ENCODE peak calls at places on chromosome 19, in six cellular contexts. One of them, this sample, is unnamed.

GRCh38 chr19:12790628-12791344 is 500 bp upstream of the JUNB start:
- DNase-seq in NCI-H2081: no peak
- DNase-seq in WERI-Rb-1: no peak
- DNase-seq in caudate nucleus: no peak
- DNase-seq in AG08396: no peak
- DNase-seq in GM04503: no peak
- DNase-seq in this sample: no peak

GRCh38 chr19:4436231-4436630 is 21.4 kb downstream of the UBXN6 start:
- DNase-seq in caudate nucleus: no peak
- DNase-seq in NCI-H2081: no peak
- DNase-seq in WERI-Rb-1: no peak
- DNase-seq in GM04503: no peak
- DNase-seq in AG08396: peak
- DNase-seq in this sample: no peak

GRCh38 chr19:18541258-18541991 is 1.9 kb downstream of the FKBP8 start:
- DNase-seq in GM04503: no peak
- DNase-seq in caudate nucleus: no peak
- DNase-seq in WERI-Rb-1: no peak
- DNase-seq in NCI-H2081: no peak
- DNase-seq in AG08396: no peak
- DNase-seq in this sample: no peak

GRCh38 chr19:45130888-45131615 is 29.7 kb downstream of the NKPD1 start:
- DNase-seq in WERI-Rb-1: no peak
- DNase-seq in AG08396: no peak
- DNase-seq in NCI-H2081: peak
- DNase-seq in caudate nucleus: peak
- DNase-seq in GM04503: no peak
- DNase-seq in this sample: peak

GRCh38 chr19:56947206-56947605 is 106.7 kb upstream of the PEG3 start:
- DNase-seq in AG08396: no peak
- DNase-seq in WERI-Rb-1: no peak
- DNase-seq in NCI-H2081: no peak
- DNase-seq in caudate nucleus: no peak
- DNase-seq in GM04503: no peak
- DNase-seq in this sample: no peak

GRCh38 chr19:43767316-43767715 is 12.6 kb upstream of the SMG9 start:
- DNase-seq in caudate nucleus: no peak
- DNase-seq in GM04503: no peak
- DNase-seq in WERI-Rb-1: no peak
- DNase-seq in NCI-H2081: no peak
- DNase-seq in AG08396: no peak
- DNase-seq in this sample: no peak

GRCh38 chr19:13881231-13881691 is 4.3 kb downstream of the NANOS3 start:
- DNase-seq in NCI-H2081: no peak
- DNase-seq in caudate nucleus: no peak
- DNase-seq in GM04503: no peak
- DNase-seq in AG08396: no peak
- DNase-seq in WERI-Rb-1: peak
- DNase-seq in this sample: no peak

GRCh38 chr19:12766051-12766521 is 9.3 kb downstream of the HOOK2 start:
- DNase-seq in NCI-H2081: peak
- DNase-seq in GM04503: no peak
- DNase-seq in caudate nucleus: peak
- DNase-seq in WERI-Rb-1: peak
- DNase-seq in AG08396: peak
- DNase-seq in this sample: peak

GRCh38 chr19:4911786-4912672 is 2.7 kb downstream of the UHRF1 start:
- DNase-seq in WERI-Rb-1: peak
- DNase-seq in GM04503: peak
- DNase-seq in NCI-H2081: peak
- DNase-seq in caudate nucleus: peak
- DNase-seq in AG08396: peak
- DNase-seq in this sample: peak

GRCh38 chr19:17796013-17796837 is 1.3 kb downstream of the B3GNT3 start:
- DNase-seq in caudate nucleus: no peak
- DNase-seq in NCI-H2081: no peak
- DNase-seq in WERI-Rb-1: no peak
- DNase-seq in GM04503: no peak
- DNase-seq in AG08396: no peak
- DNase-seq in this sample: no peak

GRCh38 chr19:50358483-50359431 is 6.7 kb downstream of the NAPSA start:
- DNase-seq in GM04503: no peak
- DNase-seq in WERI-Rb-1: no peak
- DNase-seq in NCI-H2081: peak
- DNase-seq in AG08396: peak
- DNase-seq in caudate nucleus: peak
- DNase-seq in this sample: peak

GRCh38 chr19:49890349-49891311 is 6.1 kb downstream of the IL4I1 start:
- DNase-seq in NCI-H2081: peak
- DNase-seq in caudate nucleus: peak
- DNase-seq in AG08396: peak
- DNase-seq in GM04503: no peak
- DNase-seq in WERI-Rb-1: no peak
- DNase-seq in this sample: no peak

GRCh38 chr19:2049741-2050348 is 1.2 kb downstream of the MKNK2 start:
- DNase-seq in caudate nucleus: peak
- DNase-seq in AG08396: peak
- DNase-seq in WERI-Rb-1: no peak
- DNase-seq in NCI-H2081: peak
- DNase-seq in GM04503: peak
- DNase-seq in this sample: peak

GRCh38 chr19:1868971-1869370 is 5.6 kb upstream of the KLF16 start:
- DNase-seq in AG08396: no peak
- DNase-seq in WERI-Rb-1: peak
- DNase-seq in caudate nucleus: no peak
- DNase-seq in NCI-H2081: no peak
- DNase-seq in GM04503: no peak
- DNase-seq in this sample: peak

GRCh38 chr19:5102520-5102919 is 133.6 kb downstream of the KDM4B start:
- DNase-seq in AG08396: no peak
- DNase-seq in NCI-H2081: no peak
- DNase-seq in GM04503: no peak
- DNase-seq in WERI-Rb-1: no peak
- DNase-seq in caudate nucleus: no peak
- DNase-seq in this sample: no peak

GRCh38 chr19:56144396-56144795 is 3.3 kb downstream of the ZNF444 start:
- DNase-seq in WERI-Rb-1: no peak
- DNase-seq in NCI-H2081: no peak
- DNase-seq in AG08396: no peak
- DNase-seq in caudate nucleus: no peak
- DNase-seq in GM04503: no peak
- DNase-seq in this sample: no peak

GRCh38 chr19:7507884-7508283 is 8.0 kb upstream of the ZNF358 start:
- DNase-seq in WERI-Rb-1: peak
- DNase-seq in NCI-H2081: no peak
- DNase-seq in caudate nucleus: peak
- DNase-seq in AG08396: peak
- DNase-seq in GM04503: no peak
- DNase-seq in this sample: peak

GRCh38 chr19:48713041-48713863 is 6.3 kb downstream of the MAMSTR start:
- DNase-seq in GM04503: no peak
- DNase-seq in NCI-H2081: no peak
- DNase-seq in AG08396: no peak
- DNase-seq in caudate nucleus: no peak
- DNase-seq in WERI-Rb-1: peak
- DNase-seq in this sample: peak

GRCh38 chr19:4067396-4068057 is 828 bp upstream of the ZBTB7A start:
- DNase-seq in WERI-Rb-1: peak
- DNase-seq in GM04503: no peak
- DNase-seq in NCI-H2081: no peak
- DNase-seq in caudate nucleus: no peak
- DNase-seq in AG08396: no peak
- DNase-seq in this sample: peak

GRCh38 chr19:20078696-20079095 is 896 bp downstream of the ZNF90 start:
- DNase-seq in WERI-Rb-1: no peak
- DNase-seq in NCI-H2081: no peak
- DNase-seq in AG08396: peak
- DNase-seq in GM04503: peak
- DNase-seq in caudate nucleus: peak
- DNase-seq in this sample: peak

GRCh38 chr19:31300406-31300805 is 48.8 kb downstream of the TSHZ3 start:
- DNase-seq in WERI-Rb-1: no peak
- DNase-seq in caudate nucleus: no peak
- DNase-seq in GM04503: no peak
- DNase-seq in AG08396: no peak
- DNase-seq in NCI-H2081: no peak
- DNase-seq in this sample: no peak

GRCh38 chr19:8212916-8213315 is 3.7 kb downstream of the CERS4 start:
- DNase-seq in GM04503: no peak
- DNase-seq in WERI-Rb-1: no peak
- DNase-seq in caudate nucleus: no peak
- DNase-seq in AG08396: no peak
- DNase-seq in NCI-H2081: no peak
- DNase-seq in this sample: no peak

GRCh38 chr19:50252887-50253268 is 49.5 kb downstream of the MYH14 start:
- DNase-seq in WERI-Rb-1: no peak
- DNase-seq in NCI-H2081: no peak
- DNase-seq in GM04503: no peak
- DNase-seq in AG08396: no peak
- DNase-seq in caudate nucleus: no peak
- DNase-seq in this sample: no peak

GRCh38 chr19:46753420-46754155 is 7.3 kb upstream of the STRN4 start:
- DNase-seq in WERI-Rb-1: peak
- DNase-seq in caudate nucleus: no peak
- DNase-seq in AG08396: no peak
- DNase-seq in NCI-H2081: peak
- DNase-seq in GM04503: no peak
- DNase-seq in this sample: peak

GRCh38 chr19:14517840-14518505 is at the start of gene DNAJB1:
- DNase-seq in AG08396: peak
- DNase-seq in WERI-Rb-1: peak
- DNase-seq in caudate nucleus: peak
- DNase-seq in GM04503: no peak
- DNase-seq in NCI-H2081: peak
- DNase-seq in this sample: peak

GRCh38 chr19:14674764-14675163 is at the start of gene ADGRE3:
- DNase-seq in WERI-Rb-1: no peak
- DNase-seq in AG08396: no peak
- DNase-seq in GM04503: no peak
- DNase-seq in caudate nucleus: no peak
- DNase-seq in NCI-H2081: no peak
- DNase-seq in this sample: no peak

GRCh38 chr19:35513231-35513974 is at the start of gene DMKN:
- DNase-seq in GM04503: peak
- DNase-seq in AG08396: peak
- DNase-seq in caudate nucleus: peak
- DNase-seq in NCI-H2081: no peak
- DNase-seq in WERI-Rb-1: no peak
- DNase-seq in this sample: no peak

GRCh38 chr19:50412419-50412818 is 6.3 kb upstream of the SPIB start:
- DNase-seq in WERI-Rb-1: no peak
- DNase-seq in caudate nucleus: no peak
- DNase-seq in AG08396: no peak
- DNase-seq in GM04503: no peak
- DNase-seq in NCI-H2081: no peak
- DNase-seq in this sample: no peak

GRCh38 chr19:51959791-51960190 is 26.8 kb downstream of the ZNF350 start:
- DNase-seq in NCI-H2081: no peak
- DNase-seq in WERI-Rb-1: no peak
- DNase-seq in GM04503: no peak
- DNase-seq in caudate nucleus: no peak
- DNase-seq in AG08396: peak
- DNase-seq in this sample: no peak

GRCh38 chr19:47661161-47661560 is 52.1 kb upstream of the EHD2 start:
- DNase-seq in NCI-H2081: no peak
- DNase-seq in WERI-Rb-1: no peak
- DNase-seq in caudate nucleus: peak
- DNase-seq in GM04503: no peak
- DNase-seq in AG08396: no peak
- DNase-seq in this sample: no peak